ENCODE peak calls at places on chromosomes 1 and 21, in eight cellular contexts. One of them, this sample, is unnamed.

GRCh38 chr1:243842154-243842553 is 7.9 kb downstream of the AKT3 start:
- DNase-seq in non-pigmented ciliary epithelial cell: no peak
- DNase-seq in left ventricle myocardium inferior: no peak
- DNase-seq in NCI-H2081 treated with DMSO at 0.1 percent for 48 hours: no peak
- DNase-seq in Right ventricle myocardium inferior: no peak
- DNase-seq in neural progenitor cell: no peak
- DNase-seq in NCI-H526: no peak
- DNase-seq in NCI-H1694: no peak
- DNase-seq in this sample: no peak

GRCh38 chr1:28050746-28051145 is 37.7 kb downstream of the EYA3 start:
- DNase-seq in non-pigmented ciliary epithelial cell: no peak
- DNase-seq in left ventricle myocardium inferior: no peak
- DNase-seq in NCI-H2081 treated with DMSO at 0.1 percent for 48 hours: no peak
- DNase-seq in Right ventricle myocardium inferior: no peak
- DNase-seq in neural progenitor cell: no peak
- DNase-seq in NCI-H526: no peak
- DNase-seq in NCI-H1694: no peak
- DNase-seq in this sample: no peak

GRCh38 chr21:26709090-26709489 is 136.0 kb upstream of the CYYR1 start:
- DNase-seq in non-pigmented ciliary epithelial cell: no peak
- DNase-seq in left ventricle myocardium inferior: no peak
- DNase-seq in NCI-H2081 treated with DMSO at 0.1 percent for 48 hours: no peak
- DNase-seq in Right ventricle myocardium inferior: no peak
- DNase-seq in neural progenitor cell: no peak
- DNase-seq in NCI-H526: no peak
- DNase-seq in NCI-H1694: no peak
- DNase-seq in this sample: no peak

GRCh38 chr1:50424045-50424939 is 1.0 kb upstream of the DMRTA2 start:
- DNase-seq in non-pigmented ciliary epithelial cell: no peak
- DNase-seq in left ventricle myocardium inferior: no peak
- DNase-seq in NCI-H2081 treated with DMSO at 0.1 percent for 48 hours: no peak
- DNase-seq in Right ventricle myocardium inferior: no peak
- DNase-seq in neural progenitor cell: peak
- DNase-seq in NCI-H526: peak
- DNase-seq in NCI-H1694: no peak
- DNase-seq in this sample: no peak

GRCh38 chr1:204706838-204707509 is 21.4 kb upstream of the LRRN2 start:
- DNase-seq in non-pigmented ciliary epithelial cell: no peak
- DNase-seq in left ventricle myocardium inferior: no peak
- DNase-seq in NCI-H2081 treated with DMSO at 0.1 percent for 48 hours: no peak
- DNase-seq in Right ventricle myocardium inferior: no peak
- DNase-seq in neural progenitor cell: peak
- DNase-seq in NCI-H526: peak
- DNase-seq in NCI-H1694: peak
- DNase-seq in this sample: no peak

GRCh38 chr1:241589524-241589923 is 50.6 kb downstream of the CHML start:
- DNase-seq in non-pigmented ciliary epithelial cell: no peak
- DNase-seq in left ventricle myocardium inferior: no peak
- DNase-seq in NCI-H2081 treated with DMSO at 0.1 percent for 48 hours: peak
- DNase-seq in Right ventricle myocardium inferior: no peak
- DNase-seq in neural progenitor cell: no peak
- DNase-seq in NCI-H526: no peak
- DNase-seq in NCI-H1694: no peak
- DNase-seq in this sample: no peak

GRCh38 chr1:31785020-31785946 is 21.1 kb upstream of the ADGRB2 start:
- DNase-seq in non-pigmented ciliary epithelial cell: no peak
- DNase-seq in left ventricle myocardium inferior: no peak
- DNase-seq in NCI-H2081 treated with DMSO at 0.1 percent for 48 hours: no peak
- DNase-seq in Right ventricle myocardium inferior: no peak
- DNase-seq in neural progenitor cell: no peak
- DNase-seq in NCI-H526: peak
- DNase-seq in NCI-H1694: peak
- DNase-seq in this sample: peak

GRCh38 chr1:87034351-87034750 is 119.9 kb downstream of the HS2ST1 start:
- DNase-seq in non-pigmented ciliary epithelial cell: no peak
- DNase-seq in left ventricle myocardium inferior: no peak
- DNase-seq in NCI-H2081 treated with DMSO at 0.1 percent for 48 hours: no peak
- DNase-seq in Right ventricle myocardium inferior: no peak
- DNase-seq in neural progenitor cell: no peak
- DNase-seq in NCI-H526: no peak
- DNase-seq in NCI-H1694: no peak
- DNase-seq in this sample: no peak

GRCh38 chr1:234753979-234754378 is 144.0 kb upstream of the IRF2BP2 start:
- DNase-seq in non-pigmented ciliary epithelial cell: no peak
- DNase-seq in left ventricle myocardium inferior: no peak
- DNase-seq in NCI-H2081 treated with DMSO at 0.1 percent for 48 hours: no peak
- DNase-seq in Right ventricle myocardium inferior: no peak
- DNase-seq in neural progenitor cell: no peak
- DNase-seq in NCI-H526: no peak
- DNase-seq in NCI-H1694: no peak
- DNase-seq in this sample: no peak

GRCh38 chr1:45569962-45570581 is 13.8 kb upstream of the NASP start:
- DNase-seq in non-pigmented ciliary epithelial cell: no peak
- DNase-seq in left ventricle myocardium inferior: peak
- DNase-seq in NCI-H2081 treated with DMSO at 0.1 percent for 48 hours: peak
- DNase-seq in Right ventricle myocardium inferior: peak
- DNase-seq in neural progenitor cell: peak
- DNase-seq in NCI-H526: peak
- DNase-seq in NCI-H1694: peak
- DNase-seq in this sample: peak

GRCh38 chr1:55443175-55443933 is 228.2 kb upstream of the USP24 start:
- DNase-seq in non-pigmented ciliary epithelial cell: peak
- DNase-seq in left ventricle myocardium inferior: peak
- DNase-seq in NCI-H2081 treated with DMSO at 0.1 percent for 48 hours: no peak
- DNase-seq in Right ventricle myocardium inferior: peak
- DNase-seq in neural progenitor cell: no peak
- DNase-seq in NCI-H526: no peak
- DNase-seq in NCI-H1694: peak
- DNase-seq in this sample: peak

GRCh38 chr1:184075040-184076029 is 23.8 kb downstream of the TSEN15 start:
- DNase-seq in non-pigmented ciliary epithelial cell: no peak
- DNase-seq in left ventricle myocardium inferior: no peak
- DNase-seq in NCI-H2081 treated with DMSO at 0.1 percent for 48 hours: peak
- DNase-seq in Right ventricle myocardium inferior: no peak
- DNase-seq in neural progenitor cell: peak
- DNase-seq in NCI-H526: peak
- DNase-seq in NCI-H1694: peak
- DNase-seq in this sample: peak

GRCh38 chr1:115182012-115182715 is 92.9 kb upstream of the TSPAN2 start:
- DNase-seq in non-pigmented ciliary epithelial cell: no peak
- DNase-seq in left ventricle myocardium inferior: no peak
- DNase-seq in NCI-H2081 treated with DMSO at 0.1 percent for 48 hours: no peak
- DNase-seq in Right ventricle myocardium inferior: no peak
- DNase-seq in neural progenitor cell: no peak
- DNase-seq in NCI-H526: no peak
- DNase-seq in NCI-H1694: no peak
- DNase-seq in this sample: peak

GRCh38 chr21:27813750-27814149 is 846.9 kb upstream of the ADAMTS5 start:
- DNase-seq in non-pigmented ciliary epithelial cell: no peak
- DNase-seq in left ventricle myocardium inferior: peak
- DNase-seq in NCI-H2081 treated with DMSO at 0.1 percent for 48 hours: no peak
- DNase-seq in Right ventricle myocardium inferior: no peak
- DNase-seq in neural progenitor cell: peak
- DNase-seq in NCI-H526: no peak
- DNase-seq in NCI-H1694: no peak
- DNase-seq in this sample: no peak

GRCh38 chr1:20087668-20088067 is 17.7 kb downstream of the PLA2G5 start:
- DNase-seq in non-pigmented ciliary epithelial cell: no peak
- DNase-seq in left ventricle myocardium inferior: no peak
- DNase-seq in NCI-H2081 treated with DMSO at 0.1 percent for 48 hours: no peak
- DNase-seq in Right ventricle myocardium inferior: no peak
- DNase-seq in neural progenitor cell: no peak
- DNase-seq in NCI-H526: no peak
- DNase-seq in NCI-H1694: no peak
- DNase-seq in this sample: no peak

GRCh38 chr1:89930579-89930978 is 64.3 kb upstream of the ZNF326 start:
- DNase-seq in non-pigmented ciliary epithelial cell: no peak
- DNase-seq in left ventricle myocardium inferior: no peak
- DNase-seq in NCI-H2081 treated with DMSO at 0.1 percent for 48 hours: no peak
- DNase-seq in Right ventricle myocardium inferior: no peak
- DNase-seq in neural progenitor cell: no peak
- DNase-seq in NCI-H526: no peak
- DNase-seq in NCI-H1694: no peak
- DNase-seq in this sample: no peak

GRCh38 chr1:36438715-36439114 is 11.5 kb downstream of the OSCP1 start:
- DNase-seq in non-pigmented ciliary epithelial cell: no peak
- DNase-seq in left ventricle myocardium inferior: no peak
- DNase-seq in NCI-H2081 treated with DMSO at 0.1 percent for 48 hours: no peak
- DNase-seq in Right ventricle myocardium inferior: no peak
- DNase-seq in neural progenitor cell: no peak
- DNase-seq in NCI-H526: no peak
- DNase-seq in NCI-H1694: no peak
- DNase-seq in this sample: no peak

GRCh38 chr1:32361674-32362473 is 411 bp downstream of the FAM229A start:
- DNase-seq in non-pigmented ciliary epithelial cell: no peak
- DNase-seq in left ventricle myocardium inferior: peak
- DNase-seq in NCI-H2081 treated with DMSO at 0.1 percent for 48 hours: no peak
- DNase-seq in Right ventricle myocardium inferior: peak
- DNase-seq in neural progenitor cell: peak
- DNase-seq in NCI-H526: peak
- DNase-seq in NCI-H1694: peak
- DNase-seq in this sample: peak

GRCh38 chr1:189851806-189852367 is 625.8 kb downstream of the BRINP3 start:
- DNase-seq in non-pigmented ciliary epithelial cell: no peak
- DNase-seq in left ventricle myocardium inferior: no peak
- DNase-seq in NCI-H2081 treated with DMSO at 0.1 percent for 48 hours: no peak
- DNase-seq in Right ventricle myocardium inferior: no peak
- DNase-seq in neural progenitor cell: no peak
- DNase-seq in NCI-H526: peak
- DNase-seq in NCI-H1694: no peak
- DNase-seq in this sample: no peak

GRCh38 chr1:240492832-240493440 is 119.0 kb downstream of the GREM2 start:
- DNase-seq in non-pigmented ciliary epithelial cell: no peak
- DNase-seq in left ventricle myocardium inferior: no peak
- DNase-seq in NCI-H2081 treated with DMSO at 0.1 percent for 48 hours: no peak
- DNase-seq in Right ventricle myocardium inferior: no peak
- DNase-seq in neural progenitor cell: peak
- DNase-seq in NCI-H526: no peak
- DNase-seq in NCI-H1694: no peak
- DNase-seq in this sample: no peak

GRCh38 chr21:27047331-27048314 is 80.7 kb upstream of the ADAMTS5 start:
- DNase-seq in non-pigmented ciliary epithelial cell: no peak
- DNase-seq in left ventricle myocardium inferior: no peak
- DNase-seq in NCI-H2081 treated with DMSO at 0.1 percent for 48 hours: no peak
- DNase-seq in Right ventricle myocardium inferior: no peak
- DNase-seq in neural progenitor cell: peak
- DNase-seq in NCI-H526: no peak
- DNase-seq in NCI-H1694: no peak
- DNase-seq in this sample: no peak

GRCh38 chr1:221230605-221231004 is 351.4 kb downstream of the HLX start:
- DNase-seq in non-pigmented ciliary epithelial cell: no peak
- DNase-seq in left ventricle myocardium inferior: no peak
- DNase-seq in NCI-H2081 treated with DMSO at 0.1 percent for 48 hours: peak
- DNase-seq in Right ventricle myocardium inferior: no peak
- DNase-seq in neural progenitor cell: no peak
- DNase-seq in NCI-H526: no peak
- DNase-seq in NCI-H1694: no peak
- DNase-seq in this sample: no peak

GRCh38 chr1:152035406-152036315 is 1.1 kb downstream of the S100A11 start:
- DNase-seq in non-pigmented ciliary epithelial cell: no peak
- DNase-seq in left ventricle myocardium inferior: no peak
- DNase-seq in NCI-H2081 treated with DMSO at 0.1 percent for 48 hours: no peak
- DNase-seq in Right ventricle myocardium inferior: no peak
- DNase-seq in neural progenitor cell: no peak
- DNase-seq in NCI-H526: peak
- DNase-seq in NCI-H1694: no peak
- DNase-seq in this sample: peak

GRCh38 chr1:150549496-150550221 is 451 bp downstream of the ADAMTSL4 start:
- DNase-seq in non-pigmented ciliary epithelial cell: no peak
- DNase-seq in left ventricle myocardium inferior: peak
- DNase-seq in NCI-H2081 treated with DMSO at 0.1 percent for 48 hours: no peak
- DNase-seq in Right ventricle myocardium inferior: no peak
- DNase-seq in neural progenitor cell: peak
- DNase-seq in NCI-H526: no peak
- DNase-seq in NCI-H1694: no peak
- DNase-seq in this sample: no peak

GRCh38 chr1:232952514-232953175 is 2.2 kb downstream of the NTPCR start:
- DNase-seq in non-pigmented ciliary epithelial cell: no peak
- DNase-seq in left ventricle myocardium inferior: no peak
- DNase-seq in NCI-H2081 treated with DMSO at 0.1 percent for 48 hours: no peak
- DNase-seq in Right ventricle myocardium inferior: no peak
- DNase-seq in neural progenitor cell: peak
- DNase-seq in NCI-H526: peak
- DNase-seq in NCI-H1694: peak
- DNase-seq in this sample: peak

GRCh38 chr1:207644852-207645631 is at the start of gene CR1L:
- DNase-seq in non-pigmented ciliary epithelial cell: no peak
- DNase-seq in left ventricle myocardium inferior: peak
- DNase-seq in NCI-H2081 treated with DMSO at 0.1 percent for 48 hours: no peak
- DNase-seq in Right ventricle myocardium inferior: peak
- DNase-seq in neural progenitor cell: peak
- DNase-seq in NCI-H526: peak
- DNase-seq in NCI-H1694: no peak
- DNase-seq in this sample: no peak

GRCh38 chr1:14778882-14779594 is 180.6 kb downstream of the KAZN start:
- DNase-seq in non-pigmented ciliary epithelial cell: no peak
- DNase-seq in left ventricle myocardium inferior: no peak
- DNase-seq in NCI-H2081 treated with DMSO at 0.1 percent for 48 hours: no peak
- DNase-seq in Right ventricle myocardium inferior: no peak
- DNase-seq in neural progenitor cell: peak
- DNase-seq in NCI-H526: peak
- DNase-seq in NCI-H1694: peak
- DNase-seq in this sample: no peak

GRCh38 chr1:218763538-218763937 is 410.1 kb upstream of the LYPLAL1 start:
- DNase-seq in non-pigmented ciliary epithelial cell: no peak
- DNase-seq in left ventricle myocardium inferior: no peak
- DNase-seq in NCI-H2081 treated with DMSO at 0.1 percent for 48 hours: no peak
- DNase-seq in Right ventricle myocardium inferior: no peak
- DNase-seq in neural progenitor cell: no peak
- DNase-seq in NCI-H526: no peak
- DNase-seq in NCI-H1694: no peak
- DNase-seq in this sample: no peak

GRCh38 chr21:46172863-46173528 is 11.3 kb downstream of the SPATC1L start:
- DNase-seq in non-pigmented ciliary epithelial cell: no peak
- DNase-seq in left ventricle myocardium inferior: no peak
- DNase-seq in NCI-H2081 treated with DMSO at 0.1 percent for 48 hours: no peak
- DNase-seq in Right ventricle myocardium inferior: no peak
- DNase-seq in neural progenitor cell: no peak
- DNase-seq in NCI-H526: no peak
- DNase-seq in NCI-H1694: no peak
- DNase-seq in this sample: no peak

GRCh38 chr1:153793261-153793972 is 18.2 kb downstream of the SLC27A3 start:
- DNase-seq in non-pigmented ciliary epithelial cell: no peak
- DNase-seq in left ventricle myocardium inferior: no peak
- DNase-seq in NCI-H2081 treated with DMSO at 0.1 percent for 48 hours: no peak
- DNase-seq in Right ventricle myocardium inferior: no peak
- DNase-seq in neural progenitor cell: peak
- DNase-seq in NCI-H526: no peak
- DNase-seq in NCI-H1694: no peak
- DNase-seq in this sample: no peak

GRCh38 chr1:167548059-167548932 is 5.3 kb downstream of the CREG1 start:
- DNase-seq in non-pigmented ciliary epithelial cell: no peak
- DNase-seq in left ventricle myocardium inferior: no peak
- DNase-seq in NCI-H2081 treated with DMSO at 0.1 percent for 48 hours: no peak
- DNase-seq in Right ventricle myocardium inferior: no peak
- DNase-seq in neural progenitor cell: no peak
- DNase-seq in NCI-H526: no peak
- DNase-seq in NCI-H1694: no peak
- DNase-seq in this sample: no peak

GRCh38 chr1:55060133-55060999 is 21.0 kb downstream of the PCSK9 start:
- DNase-seq in non-pigmented ciliary epithelial cell: no peak
- DNase-seq in left ventricle myocardium inferior: no peak
- DNase-seq in NCI-H2081 treated with DMSO at 0.1 percent for 48 hours: no peak
- DNase-seq in Right ventricle myocardium inferior: no peak
- DNase-seq in neural progenitor cell: no peak
- DNase-seq in NCI-H526: no peak
- DNase-seq in NCI-H1694: peak
- DNase-seq in this sample: peak

GRCh38 chr1:203362561-203363055 is 11.7 kb upstream of the FMOD start:
- DNase-seq in non-pigmented ciliary epithelial cell: no peak
- DNase-seq in left ventricle myocardium inferior: no peak
- DNase-seq in NCI-H2081 treated with DMSO at 0.1 percent for 48 hours: no peak
- DNase-seq in Right ventricle myocardium inferior: no peak
- DNase-seq in neural progenitor cell: no peak
- DNase-seq in NCI-H526: no peak
- DNase-seq in NCI-H1694: peak
- DNase-seq in this sample: peak

GRCh38 chr1:205259361-205259832 is 31.7 kb downstream of the TMCC2 start:
- DNase-seq in non-pigmented ciliary epithelial cell: no peak
- DNase-seq in left ventricle myocardium inferior: peak
- DNase-seq in NCI-H2081 treated with DMSO at 0.1 percent for 48 hours: no peak
- DNase-seq in Right ventricle myocardium inferior: no peak
- DNase-seq in neural progenitor cell: no peak
- DNase-seq in NCI-H526: no peak
- DNase-seq in NCI-H1694: no peak
- DNase-seq in this sample: no peak

This sample was measured in NCI-H2171.